ENCODE peak calls at places on chromosomes 12 and 14, in four cellular contexts. E is mesothelial cell of epicardium, Q is coronary artery, M is GM12865. W is an unnamed sample.

GRCh38 chr12:101856030-101856429 is 21.4 kb upstream of the DRAM1 start:
- DNase-seq in E (no peak), Q (no peak), M (no peak), W (no peak)

GRCh38 chr12:122894173-122895121 is 1.5 kb downstream of the VPS37B start:
- DNase-seq in E (no peak), Q (no peak), M (no peak), W (no peak)

GRCh38 chr14:36066636-36067035 is 109.9 kb downstream of the PTCSC3 start:
- DNase-seq in E (no peak), Q (no peak), M (no peak), W (no peak)

GRCh38 chr12:44375694-44376093 is 500.4 kb downstream of the NELL2 start:
- DNase-seq in E (no peak), Q (no peak), M (peak; percentile 11), W (no peak)

GRCh38 chr12:112978163-112979081 is at the start of gene OAS2:
- DNase-seq in E (no peak), Q (peak; percentile 80), M (peak; percentile 99), W (peak; percentile 89)

GRCh38 chr12:80834724-80835123 is 103.0 kb downstream of the LIN7A start:
- DNase-seq in E (no peak), Q (no peak), M (no peak), W (no peak)

GRCh38 chr12:54624316-54625279 is 10.1 kb downstream of the LACRT start:
- DNase-seq in E (no peak), Q (no peak), M (no peak), W (no peak)

GRCh38 chr12:104624529-104624928 is 167.8 kb downstream of the CHST11 start:
- DNase-seq in E (no peak), Q (no peak), M (no peak), W (no peak)

GRCh38 chr14:99879401-99880295 is 86.4 kb downstream of the EML1 start:
- DNase-seq in E (no peak), Q (no peak), M (no peak), W (no peak)

GRCh38 chr14:34204774-34205173 is 253.9 kb upstream of the EGLN3 start:
- DNase-seq in E (no peak), Q (no peak), M (no peak), W (no peak)

GRCh38 chr14:55416866-55417265 is 5.2 kb upstream of the ATG14 start:
- DNase-seq in E (no peak), Q (no peak), M (peak; percentile 28), W (peak; percentile 14)

GRCh38 chr12:22529281-22530060 is 14.9 kb downstream of the C2CD5 start:
- DNase-seq in E (no peak), Q (no peak), M (peak; percentile 29), W (peak; percentile 21)

GRCh38 chr12:71685961-71686657 is at the start of gene TMEM19:
- DNase-seq in E (peak; percentile 65), Q (peak; percentile 95), M (peak; percentile 96), W (peak; percentile 90)

GRCh38 chr12:117105902-117106301 is 6.7 kb upstream of the TESC start:
- DNase-seq in E (no peak), Q (no peak), M (peak; percentile 84), W (no peak)
- TF ChIP-seq CTCF in E (no peak), Q (no peak), M (no peak), W (no peak)

GRCh38 chr12:57737467-57738141 is 938 bp downstream of the AGAP2 start:
- DNase-seq in E (no peak), Q (no peak), M (no peak), W (no peak)
- TF ChIP-seq CTCF in E (no peak), Q (no peak), M (no peak), W (no peak)

DNA sequence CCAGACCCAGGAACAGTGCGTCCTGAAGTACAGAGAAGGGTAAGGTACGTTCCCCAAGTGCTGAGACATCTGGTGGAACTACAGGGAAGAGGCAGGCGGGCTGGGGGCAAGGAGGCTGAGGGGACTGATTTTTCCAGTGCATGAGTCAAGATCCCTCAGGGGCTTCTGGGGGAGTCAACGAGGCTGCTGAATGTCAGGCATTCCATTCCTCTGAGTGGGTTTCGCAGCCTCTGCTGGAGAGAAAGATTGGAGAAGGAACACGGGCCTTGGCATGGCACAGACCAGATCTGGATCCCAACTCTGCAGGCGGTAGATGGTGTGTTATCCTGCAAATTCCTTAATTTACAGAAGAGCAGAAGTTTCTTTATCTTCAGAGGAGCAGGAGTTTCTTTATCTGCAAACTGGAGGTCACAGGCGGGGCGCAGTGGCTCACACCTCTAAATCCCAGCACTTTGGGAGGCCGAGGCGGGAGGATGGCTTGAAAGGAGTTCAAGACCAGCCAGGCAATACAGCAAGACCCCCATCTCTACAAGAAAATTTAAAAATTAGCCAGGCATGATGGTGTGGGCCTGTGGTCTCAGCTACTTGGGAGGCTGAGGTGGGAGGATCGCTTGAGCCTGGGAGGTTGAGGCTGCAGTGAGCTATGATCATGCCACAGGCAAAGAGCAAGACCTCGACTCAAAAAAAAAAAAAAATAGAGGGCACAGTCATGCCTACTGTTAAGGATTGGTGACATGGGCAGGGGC is 132.6 kb upstream of the MAP1LC3B2 start:
- DNase-seq in E (peak; percentile 65), Q (peak; percentile 92), M (no peak), W (no peak)
- TF ChIP-seq CTCF in E (no peak), Q (no peak), M (no peak), W (no peak)

DNA sequence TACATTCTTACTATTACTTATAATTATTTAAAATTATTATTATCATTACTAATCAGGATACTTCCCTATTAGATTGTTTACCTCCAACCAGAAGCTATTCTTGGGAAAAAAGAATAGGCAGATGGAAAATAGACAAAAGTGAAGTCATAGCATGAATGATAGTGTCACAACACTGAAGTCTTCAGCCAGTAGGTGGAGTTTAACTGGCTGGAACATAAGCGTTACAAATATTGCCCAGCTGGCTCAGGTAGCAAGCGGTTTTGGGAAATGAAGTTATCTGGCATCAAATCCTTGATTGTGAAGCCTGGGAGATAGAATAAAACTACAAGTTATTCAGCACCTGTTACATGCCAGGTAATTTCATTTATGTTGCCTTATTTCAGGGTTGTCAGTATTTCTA is 762.9 kb downstream of the C12orf50 start:
- DNase-seq in E (no peak), Q (no peak), M (peak; percentile 2), W (no peak)
- TF ChIP-seq CTCF in E (no peak), Q (no peak), M (no peak), W (no peak)

DNA sequence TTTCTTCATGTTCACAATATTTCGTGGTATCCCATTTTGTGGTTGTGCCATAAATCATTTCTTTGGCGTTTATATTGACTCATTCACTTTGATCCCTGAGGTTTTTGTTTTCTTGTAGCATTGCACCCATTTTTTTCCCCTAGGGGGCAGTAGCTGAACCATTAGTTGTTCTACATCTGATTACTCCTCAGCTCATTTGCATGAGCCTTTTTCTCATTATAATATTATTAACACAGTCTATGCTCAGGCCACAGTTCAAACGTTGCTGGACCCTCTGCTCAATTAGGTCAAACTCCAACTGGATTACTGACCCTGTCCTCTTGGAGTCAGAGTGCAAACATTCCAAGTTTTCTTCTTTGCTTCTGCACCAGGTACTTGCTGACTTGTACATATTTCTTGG is 475.4 kb upstream of the SEL1L start:
- DNase-seq in E (no peak), Q (no peak), M (no peak), W (no peak)
- TF ChIP-seq CTCF in E (peak; percentile 53), Q (no peak), M (peak; percentile 24), W (no peak)